ENCODE peak calls at places on chromosomes 7 and 10, in ten cellular contexts. K is mesenchymal stem cell; P is activated CD8-positive, alpha-beta memory T cell treated with anti-CD3 and anti-CD28 coated beads for 4 hours; J is OCI-LY7; M is adipocyte; I is AG04450; Z is GM04504; X is head of caudate nucleus; C is lower lobe of right lung; L is SW480. H is an unnamed sample.

GRCh38 chr7:150665075-150665794 is 20.3 kb upstream of the GIMAP2 start:
- DNase-seq in K (no peak), P (no peak), J (no peak), M (no peak), I (no peak), Z (no peak), X (no peak), C (no peak), L (no peak), H (no peak)

GRCh38 chr7:159023216-159023615 is 121.5 kb downstream of the VIPR2 start:
- DNase-seq in K (no peak), P (no peak), J (no peak), M (no peak), I (no peak), Z (no peak), X (no peak), C (no peak), L (no peak), H (no peak)

GRCh38 chr10:98748298-98748697 is 301.6 kb upstream of the HPS1 start:
- DNase-seq in K (peak), P (no peak), J (peak), M (peak), I (peak), Z (no peak), X (no peak), C (no peak), L (peak), H (no peak)

GRCh38 chr7:100132126-100132525 is 5.4 kb downstream of the MBLAC1 start:
- DNase-seq in K (no peak), P (no peak), J (no peak), M (no peak), I (no peak), Z (no peak), X (no peak), C (no peak), L (no peak), H (no peak)

GRCh38 chr10:117609095-117609821 is 66.7 kb downstream of the EMX2 start:
- DNase-seq in K (peak), P (no peak), J (no peak), M (peak), I (no peak), Z (peak), X (peak), C (peak), L (no peak), H (no peak)

GRCh38 chr7:70563960-70564359 is 568.0 kb upstream of the GALNT17 start:
- DNase-seq in K (no peak), P (no peak), J (no peak), M (no peak), I (no peak), Z (no peak), X (no peak), C (no peak), L (no peak), H (no peak)

GRCh38 chr7:44772867-44773266 is 23.6 kb upstream of the PPIA start:
- DNase-seq in K (no peak), P (no peak), J (peak), M (no peak), I (no peak), Z (no peak), X (no peak), C (no peak), L (no peak), H (no peak)

GRCh38 chr7:42618649-42619315 is 293.1 kb downstream of the C7orf25 start:
- DNase-seq in K (no peak), P (no peak), J (no peak), M (no peak), I (no peak), Z (no peak), X (no peak), C (no peak), L (no peak), H (no peak)

GRCh38 chr10:126504051-126504760 is 115.9 kb upstream of the ADAM12 start:
- DNase-seq in K (peak), P (no peak), J (peak), M (peak), I (peak), Z (peak), X (peak), C (no peak), L (peak), H (peak)

GRCh38 chr10:50470345-50470744 is 153.4 kb downstream of the SGMS1 start:
- DNase-seq in K (no peak), P (no peak), J (no peak), M (peak), I (no peak), Z (no peak), X (no peak), C (no peak), L (no peak), H (no peak)

GRCh38 chr10:79197558-79197957 is 128.8 kb downstream of the ZMIZ1 start:
- DNase-seq in K (no peak), P (no peak), J (no peak), M (no peak), I (no peak), Z (no peak), X (no peak), C (no peak), L (no peak), H (no peak)

GRCh38 chr7:44095781-44096180 is 8.4 kb upstream of the AEBP1 start:
- DNase-seq in K (no peak), P (no peak), J (no peak), M (no peak), I (no peak), Z (no peak), X (no peak), C (no peak), L (no peak), H (peak)